ENCODE peak calls at places on chromosomes 1 and 21, in nine cellular contexts. S is foreskin fibroblast, T is AG04450, C is psoas muscle, G is H1, E is IMR-90, D is PC-9, U is astrocyte of the spinal cord, Y is fibroblast of lung. Z is an unnamed sample.
A peak's percentile ranks its signal among the peaks of the same experiment; 100 is the strongest.

GRCh38 chr21:31730687-31731111 is 1.2 kb downstream of the SCAF4 start:
- DNase-seq in S (no peak), T (no peak), C (no peak), G (peak; percentile 70), E (peak; percentile 28), D (no peak), U (peak; percentile 30), Y (no peak), Z (peak; percentile 52)

GRCh38 chr1:38029081-38029681 is 16.6 kb downstream of the UTP11 start:
- DNase-seq in S (no peak), T (no peak), C (peak; percentile 39), G (no peak), E (no peak), D (no peak), U (peak; percentile 63), Y (peak; percentile 46), Z (peak; percentile 87)

GRCh38 chr1:237562247-237562823 is 328.4 kb downstream of the ZP4 start:
- DNase-seq in S (peak; percentile 9), T (peak; percentile 3), C (no peak), G (no peak), E (peak; percentile 69), D (no peak), U (peak; percentile 70), Y (peak; percentile 79), Z (peak; percentile 71)

GRCh38 chr21:31514598-31514997 is 144.9 kb upstream of the SOD1 start:
- DNase-seq in S (no peak), T (no peak), C (no peak), G (no peak), E (no peak), D (no peak), U (peak; percentile 61), Y (no peak), Z (no peak)

GRCh38 chr21:38434913-38435533 is 63.3 kb downstream of the ERG start:
- DNase-seq in S (no peak), T (peak; percentile 10), C (no peak), G (no peak), E (peak; percentile 34), D (no peak), U (peak; percentile 90), Y (peak; percentile 32), Z (no peak)

GRCh38 chr1:48061162-48062136 is 64.3 kb upstream of the TRABD2B start:
- DNase-seq in S (peak; percentile 13), T (no peak), C (peak; percentile 40), G (peak; percentile 47), E (peak; percentile 35), D (peak; percentile 7), U (peak; percentile 40), Y (peak; percentile 55), Z (peak; percentile 82)

GRCh38 chr21:46284077-46284644 is 1.2 kb downstream of the MCM3AP start:
- DNase-seq in S (no peak), T (no peak), C (no peak), G (no peak), E (no peak), D (no peak), U (no peak), Y (no peak), Z (no peak)

GRCh38 chr1:194071200-194071599 is 884.8 kb upstream of the B3GALT2 start:
- DNase-seq in S (no peak), T (no peak), C (no peak), G (no peak), E (no peak), D (no peak), U (no peak), Y (no peak), Z (no peak)

GRCh38 chr1:78619446-78619802 is 824 bp upstream of the IFI44L start:
- DNase-seq in S (no peak), T (no peak), C (no peak), G (no peak), E (no peak), D (no peak), U (no peak), Y (no peak), Z (peak; percentile 50)

GRCh38 chr1:78617615-78618026 is 2.6 kb upstream of the IFI44L start:
- DNase-seq in S (peak; percentile 71), T (peak; percentile 66), C (peak; percentile 53), G (peak; percentile 13), E (peak; percentile 85), D (peak; percentile 31), U (peak; percentile 87), Y (peak; percentile 91), Z (peak; percentile 95)

GRCh38 chr1:78622548-78622947 is 2.3 kb downstream of the IFI44L start:
- DNase-seq in S (no peak), T (no peak), C (no peak), G (no peak), E (no peak), D (no peak), U (no peak), Y (no peak), Z (no peak)

GRCh38 chr1:78619029-78619428 is 1.2 kb upstream of the IFI44L start:
- DNase-seq in S (no peak), T (no peak), C (no peak), G (no peak), E (no peak), D (no peak), U (no peak), Y (no peak), Z (peak; percentile 32)

DNA sequence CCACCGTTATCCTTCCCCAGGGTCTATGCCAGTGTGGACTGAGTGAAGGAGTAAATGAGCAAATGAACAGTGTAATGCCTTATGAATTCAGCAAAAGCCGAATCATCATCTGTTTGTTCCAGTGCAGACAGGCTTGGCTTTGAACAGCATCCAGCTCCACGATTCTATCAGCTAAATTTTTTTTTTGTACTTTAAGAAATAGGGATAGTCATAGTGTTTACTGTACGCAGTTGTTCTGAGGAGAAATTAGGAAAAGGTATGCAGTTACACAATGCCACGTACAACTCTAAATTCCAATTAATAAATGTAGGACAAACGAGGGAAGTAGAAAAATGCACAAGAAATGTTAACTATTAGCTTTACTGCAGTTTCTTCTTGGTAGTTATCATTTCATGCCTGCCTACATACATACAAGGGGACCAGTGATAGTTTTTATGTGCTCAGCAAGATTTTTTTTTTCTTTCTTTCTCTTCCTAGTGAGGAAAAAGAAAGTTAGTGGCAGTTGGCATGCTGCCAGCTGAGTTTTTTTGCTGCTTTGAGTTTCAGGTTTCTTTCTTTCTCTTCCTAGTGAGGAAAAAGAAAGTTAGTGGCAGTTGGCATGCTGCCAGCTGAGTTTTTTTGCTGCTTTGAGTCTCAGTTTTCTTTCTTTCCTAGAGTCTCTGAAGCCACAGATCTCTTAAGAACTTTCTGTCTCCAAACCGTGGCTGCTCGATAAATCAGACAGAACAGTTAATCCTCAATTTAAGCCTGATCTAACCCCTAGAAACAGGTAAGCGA is at the start of gene IFI44L:
- DNase-seq in S (peak; percentile 69), T (peak; percentile 13), C (peak; percentile 23), G (no peak), E (peak; percentile 59), D (peak; percentile 62), U (peak; percentile 80), Y (peak; percentile 73), Z (peak; percentile 62)
- H3K4me3 ChIP-seq in S (peak within 1 kb of the TSS; percentile 18), T (peak within 1 kb of the TSS; percentile 50), C (peak within 1 kb of the TSS; percentile 58), G (no peak within 1 kb of the TSS), E (peak within 1 kb of the TSS; percentile 34), D (peak within 1 kb of the TSS; percentile 20), U (peak within 1 kb of the TSS; percentile 33), Y (peak within 1 kb of the TSS; percentile 43), Z (peak within 1 kb of the TSS; percentile 35)

DNA sequence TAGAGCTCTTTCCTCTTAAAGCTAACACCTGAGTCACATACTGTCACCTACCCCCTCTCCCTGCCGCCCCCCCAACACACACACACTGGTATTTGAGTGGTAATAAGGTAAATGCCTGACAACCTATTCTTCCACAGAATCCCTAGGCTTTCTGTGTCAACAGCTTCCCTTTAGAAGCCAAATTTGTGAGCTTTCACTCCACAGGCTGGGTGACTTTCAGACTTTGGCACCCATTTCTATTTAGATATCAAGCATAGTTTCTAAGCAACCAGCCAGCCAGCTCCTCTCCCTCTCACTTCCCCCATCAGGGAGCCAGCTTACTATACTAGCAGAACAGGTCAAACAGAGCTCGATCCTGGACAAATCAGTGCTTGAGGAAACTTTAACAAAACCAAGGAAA is 3.2 kb upstream of the C1orf74 start:
- DNase-seq in S (no peak), T (no peak), C (no peak), G (no peak), E (peak; percentile 41), D (peak; percentile 50), U (no peak), Y (no peak), Z (no peak)
- H3K4me3 ChIP-seq in S (no peak overlapping the region), T (no peak overlapping the region), C (no peak overlapping the region), G (no peak overlapping the region), E (no peak overlapping the region), D (no peak overlapping the region), U (no peak overlapping the region), Y (no peak overlapping the region), Z (no peak overlapping the region)

GRCh38 chr1:158932171-158932570 is 819 bp downstream of the PYHIN1 start:
- DNase-seq in S (no peak), T (no peak), C (no peak), G (no peak), E (no peak), D (no peak), U (no peak), Y (no peak), Z (no peak)

GRCh38 chr1:158933621-158934020 is 2.3 kb downstream of the PYHIN1 start:
- DNase-seq in S (no peak), T (no peak), C (no peak), G (no peak), E (no peak), D (no peak), U (no peak), Y (no peak), Z (no peak)

GRCh38 chr1:158930504-158930903 is 848 bp upstream of the PYHIN1 start:
- DNase-seq in S (no peak), T (no peak), C (no peak), G (no peak), E (no peak), D (no peak), U (no peak), Y (no peak), Z (no peak)

DNA sequence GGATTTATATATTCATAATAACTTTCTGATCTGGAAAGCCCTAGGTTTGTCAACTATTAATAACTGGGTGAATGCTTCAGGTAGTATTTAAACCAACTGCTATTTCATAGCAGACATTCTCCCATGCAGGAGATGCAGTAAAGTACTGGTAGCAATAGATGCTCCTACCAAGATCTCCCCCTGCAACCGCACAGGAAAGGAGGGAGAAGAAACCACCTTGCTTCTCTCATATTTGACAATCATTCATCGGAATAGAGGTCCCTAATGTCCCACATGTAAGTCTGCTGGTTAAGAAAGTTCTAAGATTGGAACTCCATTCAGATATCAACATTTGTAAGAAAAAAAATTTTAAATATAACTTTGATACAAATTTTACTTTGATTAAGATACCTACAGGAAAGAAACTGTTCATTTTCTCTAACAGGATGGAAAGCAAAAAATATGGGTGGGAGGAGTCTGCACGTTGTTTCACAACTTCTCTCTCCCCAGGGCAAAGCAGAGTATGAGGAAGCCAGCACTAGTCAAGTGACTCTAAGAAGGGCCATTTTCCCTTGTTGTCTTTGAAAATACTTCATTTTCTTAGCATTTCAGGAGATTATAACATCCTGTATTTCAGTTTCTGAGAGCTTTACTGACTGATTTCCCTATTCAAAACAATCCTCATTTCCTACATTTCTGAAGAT is at the start of gene PYHIN1:
- DNase-seq in S (no peak), T (no peak), C (no peak), G (no peak), E (no peak), D (no peak), U (no peak), Y (no peak), Z (no peak)
- H3K4me3 ChIP-seq in S (no peak within 1 kb of the TSS), T (no peak within 1 kb of the TSS), C (no peak within 1 kb of the TSS), G (no peak within 1 kb of the TSS), E (no peak within 1 kb of the TSS), D (no peak within 1 kb of the TSS), U (no peak within 1 kb of the TSS), Y (no peak within 1 kb of the TSS), Z (no peak within 1 kb of the TSS)

DNA sequence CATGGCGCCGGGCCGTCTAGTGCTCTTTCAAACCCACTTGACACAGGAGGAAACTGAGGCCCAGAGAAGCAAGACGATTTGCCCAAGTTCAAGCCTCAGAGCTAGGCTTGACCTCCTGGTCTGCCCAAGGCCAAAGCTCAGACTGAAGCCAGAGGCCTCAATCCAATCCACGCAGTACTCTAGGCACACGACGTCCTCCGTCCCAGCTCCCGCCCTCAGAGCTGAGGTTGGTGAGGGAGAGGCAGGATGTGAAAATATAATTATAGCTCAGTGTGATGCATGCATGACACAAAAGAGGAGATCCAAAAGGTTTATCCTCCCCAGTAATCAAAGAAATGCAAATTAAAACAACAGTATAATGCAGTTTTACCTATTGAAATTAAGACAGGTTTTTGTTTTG is 15.5 kb upstream of the ADGRB2 start:
- DNase-seq in S (no peak), T (no peak), C (no peak), G (no peak), E (no peak), D (no peak), U (no peak), Y (no peak), Z (no peak)
- H3K4me3 ChIP-seq in S (no peak overlapping the region), T (no peak overlapping the region), C (no peak overlapping the region), G (no peak overlapping the region), E (no peak overlapping the region), D (no peak overlapping the region), U (no peak overlapping the region), Y (no peak overlapping the region), Z (no peak overlapping the region)